ENCODE peak calls at places on chromosomes 6 and 20, in nine cellular contexts. E is fibroblast of villous mesenchyme; K is suprapubic skin; X is left cardiac atrium; C is activated CD4-positive, alpha-beta T cell treated with anti-CD3 and anti-CD28 coated beads, Interleukin-2, amount 50 U/mL, for 1 hour; U is HCT116; Q is NCI-H510A treated with DMSO at 0.1 percent for 48 hours; V is esophagus squamous epithelium; S is activated naive CD8-positive, alpha-beta T cell treated with anti-CD3 and anti-CD28 coated beads for 36 hours. L is an unnamed sample.

GRCh38 chr6:88662163-88662580 is 301.2 kb downstream of the RNGTT start:
- DNase-seq in V (no peak), S (no peak), C (no peak), X (no peak), Q (no peak), K (no peak), E (no peak), U (peak; percentile 16), L (no peak)

GRCh38 chr6:118890997-118891790 is 2.8 kb upstream of the ASF1A start:
- DNase-seq in U (no peak), E (no peak), V (no peak), X (no peak), Q (no peak), S (no peak), C (no peak), K (no peak), L (no peak)

GRCh38 chr20:44716309-44717106 is 1.3 kb downstream of the CCN5 start:
- DNase-seq in K (no peak), X (no peak), C (no peak), E (no peak), V (no peak), U (no peak), S (no peak), Q (no peak), L (peak; percentile 54)

GRCh38 chr20:5400164-5400762 is 83.5 kb upstream of the PROKR2 start:
- DNase-seq in U (no peak), S (no peak), C (no peak), E (peak; percentile 32), X (no peak), K (no peak), V (no peak), Q (no peak), L (peak; percentile 48)

GRCh38 chr20:34543457-34544056 is 15.0 kb upstream of the MAP1LC3A start:
- DNase-seq in Q (peak; percentile 28), S (no peak), U (no peak), K (no peak), V (no peak), C (no peak), X (no peak), E (no peak), L (no peak)

GRCh38 chr6:33583591-33584155 is 3.6 kb upstream of the BAK1 start:
- DNase-seq in V (no peak), C (no peak), K (no peak), S (no peak), E (no peak), X (no peak), U (no peak), Q (no peak), L (no peak)

GRCh38 chr6:147750420-147750819 is 241.9 kb downstream of the SAMD5 start:
- DNase-seq in Q (no peak), E (no peak), V (no peak), K (no peak), S (no peak), C (no peak), X (no peak), U (no peak), L (no peak)

GRCh38 chr6:151004415-151005024 is 139.0 kb downstream of the MTHFD1L start:
- DNase-seq in X (peak; percentile 56), Q (peak; percentile 33), S (no peak), V (no peak), C (no peak), K (no peak), E (peak; percentile 94), U (no peak), L (peak; percentile 89)

GRCh38 chr20:47586648-47587306 is 85.1 kb downstream of the NCOA3 start:
- DNase-seq in X (no peak), E (no peak), Q (no peak), S (no peak), V (no peak), U (no peak), K (no peak), C (no peak), L (no peak)

GRCh38 chr6:111870054-111870750 is 3.0 kb downstream of the FYN start:
- DNase-seq in X (no peak), V (no peak), U (no peak), S (no peak), Q (no peak), E (no peak), K (no peak), C (no peak), L (no peak)